ENCODE peak calls at places on chromosomes 4 and X, in seven cellular contexts. D is activated CD4-positive, alpha-beta T cell treated with anti-CD3 and anti-CD28 coated beads, Interleukin-2, amount 10 ng/mL, durations not matched to agents 7 days and 5 days; R is stimulated activated CD4-positive, alpha-beta T cell treated with anti-CD3 and anti-CD28 coated beads, Interleukin-15, amount 100 ng/mL, for 1 hour; J is M059J; Q is posterior cingulate gyrus; L is RWPE1; O is AG09309. F is an unnamed sample.
A peak's percentile ranks its signal among the peaks of the same experiment; 100 is the strongest.

GRCh38 chr4:157222764-157223145 is 2.2 kb downstream of the GRIA2 start:
- DNase-seq in D (no peak), R (no peak), J (peak; percentile 3), Q (no peak), L (no peak), O (no peak), F (no peak)

GRCh38 chrX:44080083-44080482 is 106.9 kb upstream of the NDP start:
- DNase-seq in D (no peak), R (no peak), J (no peak), Q (no peak), L (no peak), O (no peak), F (no peak)

GRCh38 chr4:65510976-65511375 is 159.3 kb downstream of the EPHA5 start:
- DNase-seq in D (no peak), R (no peak), J (peak; percentile 83), Q (no peak), L (peak; percentile 65), O (peak; percentile 37), F (no peak)

GRCh38 chrX:109719262-109719661 is 13.8 kb downstream of the ACSL4 start:
- DNase-seq in D (no peak), R (no peak), J (no peak), Q (no peak), L (no peak), O (no peak), F (no peak)

GRCh38 chr4:188695261-188695660 is 556.0 kb downstream of the TRIML1 start:
- DNase-seq in D (no peak), R (no peak), J (no peak), Q (no peak), L (no peak), O (no peak), F (no peak)

GRCh38 chrX:42943051-42943450 is 165.1 kb upstream of the PPP1R2C start:
- DNase-seq in D (peak; percentile 20), R (no peak), J (no peak), Q (no peak), L (no peak), O (no peak), F (no peak)

GRCh38 chr4:32658019-32658418 is 1937.8 kb downstream of the PCDH7 start:
- DNase-seq in D (no peak), R (no peak), J (no peak), Q (no peak), L (no peak), O (no peak), F (no peak)

GRCh38 chrX:140502491-140503229 is 2.2 kb downstream of the SOX3 start:
- DNase-seq in D (no peak), R (no peak), J (no peak), Q (no peak), L (no peak), O (no peak), F (no peak)

GRCh38 chr4:10461091-10461849 is 4.0 kb upstream of the ZNF518B start:
- DNase-seq in D (peak; percentile 71), R (peak; percentile 44), J (no peak), Q (no peak), L (peak; percentile 24), O (no peak), F (peak; percentile 83)

GRCh38 chr4:118190903-118191302 is 156.6 kb downstream of the NDST3 start:
- DNase-seq in D (no peak), R (no peak), J (no peak), Q (no peak), L (no peak), O (no peak), F (no peak)

GRCh38 chrX:41397768-41398167 is 49.4 kb upstream of the NYX start:
- DNase-seq in D (no peak), R (no peak), J (no peak), Q (no peak), L (no peak), O (no peak), F (no peak)

GRCh38 chr4:103092245-103092644 is 7.4 kb downstream of the BDH2 start:
- DNase-seq in D (no peak), R (no peak), J (no peak), Q (no peak), L (no peak), O (no peak), F (no peak)

GRCh38 chr4:142701017-142701416 is 145.1 kb downstream of the INPP4B start:
- DNase-seq in D (no peak), R (no peak), J (no peak), Q (no peak), L (no peak), O (no peak), F (no peak)

GRCh38 chr4:55927776-55928437 is 20.8 kb upstream of the CEP135 start:
- DNase-seq in D (no peak), R (no peak), J (no peak), Q (no peak), L (no peak), O (no peak), F (no peak)

GRCh38 chr4:186158021-186158859 is 33.1 kb upstream of the CYP4V2 start:
- DNase-seq in D (no peak), R (no peak), J (no peak), Q (no peak), L (no peak), O (no peak), F (no peak)

GRCh38 chr4:122930877-122931276 is 8.5 kb upstream of the NUDT6 start:
- DNase-seq in D (no peak), R (no peak), J (peak; percentile 20), Q (no peak), L (peak; percentile 11), O (no peak), F (no peak)

GRCh38 chr4:79682161-79682560 is 274.1 kb upstream of the GK2 start:
- DNase-seq in D (no peak), R (no peak), J (peak; percentile 22), Q (no peak), L (no peak), O (no peak), F (no peak)

GRCh38 chrX:136065044-136065671 is 79.9 kb downstream of the SLC9A6 start:
- DNase-seq in D (peak; percentile 37), R (no peak), J (peak; percentile 89), Q (no peak), L (peak; percentile 8), O (no peak), F (no peak)

GRCh38 chrX:26262121-26262523 is 46.2 kb downstream of the MAGEB5 start:
- DNase-seq in D (no peak), R (no peak), J (no peak), Q (no peak), L (peak; percentile 1), O (no peak), F (no peak)

GRCh38 chr4:182255421-182256190 is 12.4 kb downstream of the TENM3 start:
- DNase-seq in D (no peak), R (no peak), J (peak; percentile 25), Q (no peak), L (no peak), O (no peak), F (no peak)

GRCh38 chrX:7170903-7171302 is 22.9 kb upstream of the PUDP start:
- DNase-seq in D (peak; percentile 43), R (no peak), J (peak; percentile 7), Q (no peak), L (no peak), O (no peak), F (peak; percentile 53)

GRCh38 chr4:99447079-99447478 is 11.9 kb upstream of the ADH7 start:
- DNase-seq in D (no peak), R (no peak), J (peak; percentile 46), Q (no peak), L (no peak), O (peak; percentile 23), F (peak; percentile 11)

GRCh38 chr4:8378776-8379175 is 61.7 kb downstream of the ACOX3 start:
- DNase-seq in D (no peak), R (no peak), J (no peak), Q (no peak), L (no peak), O (no peak), F (no peak)

GRCh38 chr4:92305878-92306520 is 2.2 kb downstream of the GRID2 start:
- DNase-seq in D (no peak), R (no peak), J (no peak), Q (no peak), L (no peak), O (no peak), F (no peak)

GRCh38 chr4:185381794-185382193 is 13.9 kb downstream of the LRP2BP start:
- DNase-seq in D (no peak), R (no peak), J (no peak), Q (no peak), L (peak; percentile 17), O (no peak), F (no peak)

GRCh38 chr4:164997324-164997723 is 19.9 kb upstream of the TRIM61 start:
- DNase-seq in D (no peak), R (no peak), J (peak; percentile 33), Q (no peak), L (peak; percentile 29), O (no peak), F (peak; percentile 53)

GRCh38 chr4:40492747-40493146 is 136.9 kb downstream of the RBM47 start:
- DNase-seq in D (no peak), R (no peak), J (peak; percentile 55), Q (no peak), L (no peak), O (no peak), F (no peak)

GRCh38 chr4:187294861-187295260 is 571.2 kb upstream of the FAT1 start:
- DNase-seq in D (no peak), R (no peak), J (no peak), Q (no peak), L (peak; percentile 52), O (no peak), F (no peak)

GRCh38 chr4:113057891-113058290 is 8.4 kb downstream of the ANK2 start:
- DNase-seq in D (no peak), R (no peak), J (peak; percentile 37), Q (no peak), L (no peak), O (no peak), F (no peak)

GRCh38 chr4:608236-608635 is 17.1 kb upstream of the PDE6B start:
- DNase-seq in D (no peak), R (no peak), J (no peak), Q (no peak), L (no peak), O (no peak), F (no peak)